ENCODE peak calls at places on chromosomes 3 and 15, in eight cellular contexts. V is stomach, K is astrocyte of the spinal cord, H is pancreas, C is HCT116, A is breast epithelium, E is iPS DF 6.9, L is fibroblast of pulmonary artery. Y is an unnamed sample.

GRCh38 chr15:75661779-75662140 is 14.0 kb downstream of the SNX33 start:
- DNase-seq in C (no peak), L (no peak), V (no peak), E (no peak), H (no peak), A (no peak), K (no peak), Y (no peak)

GRCh38 chr3:168330983-168331382 is 235.3 kb upstream of the GOLIM4 start:
- DNase-seq in E (no peak), K (no peak), H (no peak), A (no peak), L (no peak), C (no peak), V (no peak), Y (no peak)

GRCh38 chr3:152574461-152575079 is 260.4 kb upstream of the P2RY1 start:
- DNase-seq in L (peak), K (peak), E (peak), A (no peak), V (no peak), C (peak), H (no peak), Y (peak)

GRCh38 chr15:63551400-63551799 is 45.8 kb upstream of the FBXL22 start:
- DNase-seq in K (peak), H (peak), A (no peak), L (peak), C (no peak), V (no peak), E (no peak), Y (no peak)

GRCh38 chr15:85831415-85832113 is 36.8 kb upstream of the KLHL25 start:
- DNase-seq in L (peak), A (peak), V (peak), H (peak), E (peak), K (peak), C (peak), Y (peak)

GRCh38 chr3:172751188-172751571 is 654 bp downstream of the ECT2 start:
- DNase-seq in C (no peak), A (no peak), E (no peak), H (no peak), K (peak), V (no peak), L (peak), Y (no peak)

GRCh38 chr15:34304613-34305012 is 33.0 kb downstream of the SLC12A6 start:
- DNase-seq in E (no peak), L (peak), V (no peak), C (no peak), A (no peak), K (peak), H (no peak), Y (no peak)

GRCh38 chr3:134663646-134664456 is 13.0 kb upstream of the KY start:
- DNase-seq in L (peak), K (no peak), E (no peak), C (no peak), A (no peak), H (no peak), V (no peak), Y (no peak)

GRCh38 chr15:51390932-51391432 is 49.5 kb downstream of the GLDN start:
- DNase-seq in V (no peak), H (no peak), C (no peak), K (peak), E (no peak), L (no peak), A (no peak), Y (no peak)

GRCh38 chr15:79031201-79031600 is 59.4 kb downstream of the RASGRF1 start:
- DNase-seq in H (no peak), V (no peak), K (no peak), L (no peak), C (no peak), A (no peak), E (no peak), Y (no peak)

GRCh38 chr3:45870099-45870498 is 16.2 kb upstream of the CCR9 start:
- DNase-seq in E (no peak), V (no peak), C (no peak), A (no peak), H (no peak), L (no peak), K (no peak), Y (no peak)

GRCh38 chr15:51982013-51982769 is 10.6 kb upstream of the LEO1 start:
- DNase-seq in V (no peak), H (no peak), A (no peak), L (peak), K (peak), C (peak), E (no peak), Y (no peak)

GRCh38 chr3:139577899-139578298 is 38.4 kb upstream of the RBP1 start:
- DNase-seq in C (no peak), L (no peak), K (no peak), V (no peak), H (no peak), A (no peak), E (no peak), Y (no peak)

GRCh38 chr3:171974986-171975837 is 64.2 kb upstream of the FNDC3B start:
- DNase-seq in C (no peak), L (peak), K (no peak), H (no peak), V (no peak), A (no peak), E (no peak), Y (no peak)

GRCh38 chr3:152374260-152374990 is 105.7 kb downstream of the MBNL1 start:
- DNase-seq in C (no peak), H (no peak), L (no peak), K (no peak), V (no peak), A (no peak), E (no peak), Y (no peak)

GRCh38 chr3:111739241-111739952 is 119.7 kb upstream of the PHLDB2 start:
- DNase-seq in V (peak), E (no peak), A (peak), L (peak), C (peak), K (peak), H (peak), Y (peak)

GRCh38 chr3:127604546-127605165 is 6.4 kb downstream of the MCM2 start:
- DNase-seq in H (no peak), E (no peak), V (no peak), L (no peak), C (no peak), A (no peak), K (no peak), Y (no peak)
- H3K4me3 ChIP-seq in H (no peak), E (no peak), V (no peak), L (no peak), C (no peak), A (no peak), K (no peak), Y (no peak)

GRCh38 chr3:10470666-10471336 is 34.6 kb downstream of the ATP2B2 start:
- DNase-seq in K (no peak), A (no peak), E (no peak), C (no peak), L (no peak), V (no peak), H (no peak), Y (no peak)
- H3K4me3 ChIP-seq in K (no peak), A (no peak), E (no peak), C (no peak), L (no peak), V (no peak), H (no peak), Y (no peak)

GRCh38 chr15:100880897-100881242 is 1.2 kb downstream of the ALDH1A3 start:
- DNase-seq in V (no peak), H (no peak), E (no peak), C (no peak), K (no peak), L (no peak), A (no peak), Y (no peak)
- H3K4me3 ChIP-seq in V (peak), H (no peak), E (peak), C (peak), K (peak), L (peak), A (peak), Y (peak)

GRCh38 chr15:92395176-92395521 is 1.5 kb downstream of the ST8SIA2 start:
- DNase-seq in L (no peak), H (no peak), V (no peak), C (no peak), K (no peak), E (no peak), A (no peak), Y (no peak)
- H3K4me3 ChIP-seq in L (no peak), H (no peak), V (peak), C (no peak), K (peak), E (peak), A (peak), Y (peak)

GRCh38 chr15:39692464-39693327 is 89.9 kb downstream of the FSIP1 start:
- DNase-seq in A (no peak), E (peak), L (no peak), K (no peak), V (no peak), H (no peak), C (no peak), Y (no peak)
- H3K4me3 ChIP-seq in A (peak), E (no peak), L (no peak), K (no peak), V (no peak), H (no peak), C (no peak), Y (no peak)

GRCh38 chr15:21260966-21261395 is 179.3 kb downstream of the POTEB3 start:
- DNase-seq in V (no peak), K (peak), H (no peak), L (no peak), E (no peak), A (no peak), C (no peak), Y (peak)
- H3K4me3 ChIP-seq in V (no peak), K (no peak), H (no peak), L (no peak), E (no peak), A (no peak), C (no peak), Y (no peak)

Y was measured in heart left ventricle.